ENCODE peak calls at places on chromosomes 11 and 22, in eight cellular contexts. L is glutamatergic neuron; Z is activated B cell treated with CpG ODN at 0.5 μM for 24 hours; J is CD8-positive, alpha-beta T cell; Q is astrocyte of the spinal cord; X is NB4; F is upper lobe of right lung; T is HFFc6. H is an unnamed sample.

GRCh38 chr22:46367707-46368191 is 32.2 kb downstream of the TRMU start:
- DNase-seq in L (peak; percentile 82), Z (peak; percentile 72), J (peak; percentile 75), Q (peak; percentile 13), X (peak; percentile 61), F (peak; percentile 89), T (peak; percentile 39), H (peak; percentile 89)

GRCh38 chr22:36741204-36741793 is 34.6 kb downstream of the IFT27 start:
- DNase-seq in L (peak; percentile 48), Z (no peak), J (no peak), Q (no peak), X (peak; percentile 45), F (peak; percentile 19), T (no peak), H (peak; percentile 5)

GRCh38 chr22:45638834-45639746 is 32.5 kb upstream of the ATXN10 start:
- DNase-seq in L (no peak), Z (no peak), J (no peak), Q (peak; percentile 23), X (peak; percentile 88), F (peak; percentile 84), T (peak; percentile 43), H (peak; percentile 59)

GRCh38 chr11:121237686-121238658 is 54.6 kb upstream of the SC5D start:
- DNase-seq in L (no peak), Z (no peak), J (no peak), Q (peak; percentile 76), X (no peak), F (no peak), T (peak; percentile 80), H (no peak)

GRCh38 chr11:11972148-11972547 is 36.3 kb downstream of the DKK3 start:
- DNase-seq in L (no peak), Z (no peak), J (no peak), Q (no peak), X (no peak), F (no peak), T (no peak), H (peak; percentile 10)

GRCh38 chr11:77590194-77590591 is 440 bp downstream of the AQP11 start:
- DNase-seq in L (peak; percentile 42), Z (no peak), J (no peak), Q (peak; percentile 35), X (peak; percentile 15), F (no peak), T (peak; percentile 19), H (peak; percentile 45)

GRCh38 chr11:108768370-108768769 is 103.5 kb downstream of the DDX10 start:
- DNase-seq in L (no peak), Z (no peak), J (no peak), Q (no peak), X (peak; percentile 22), F (no peak), T (no peak), H (no peak)

GRCh38 chr11:14612624-14613023 is 31.0 kb upstream of the PDE3B start:
- DNase-seq in L (no peak), Z (no peak), J (no peak), Q (no peak), X (peak; percentile 15), F (no peak), T (no peak), H (no peak)

GRCh38 chr11:133443361-133443760 is 88.9 kb downstream of the OPCML start:
- DNase-seq in L (no peak), Z (no peak), J (no peak), Q (no peak), X (no peak), F (no peak), T (no peak), H (no peak)

GRCh38 chr11:1369371-1370005 is 20.2 kb upstream of the BRSK2 start:
- DNase-seq in L (no peak), Z (no peak), J (no peak), Q (no peak), X (no peak), F (no peak), T (no peak), H (no peak)

GRCh38 chr11:31412946-31413345 is 43.3 kb downstream of the DNAJC24 start:
- DNase-seq in L (no peak), Z (no peak), J (no peak), Q (peak; percentile 63), X (no peak), F (no peak), T (peak; percentile 50), H (no peak)

GRCh38 chr11:125464671-125465070 is 31.4 kb downstream of the FEZ1 start:
- DNase-seq in L (no peak), Z (no peak), J (no peak), Q (no peak), X (no peak), F (no peak), T (no peak), H (no peak)

GRCh38 chr11:125871391-125872137 is 15.9 kb upstream of the HYLS1 start:
- DNase-seq in L (peak; percentile 38), Z (no peak), J (peak; percentile 15), Q (peak; percentile 18), X (peak; percentile 60), F (no peak), T (peak; percentile 16), H (peak; percentile 37)

GRCh38 chr22:26835929-26836528 is 178.6 kb downstream of the MIAT start:
- DNase-seq in L (peak; percentile 51), Z (no peak), J (peak; percentile 30), Q (peak; percentile 32), X (peak; percentile 50), F (no peak), T (peak; percentile 43), H (peak; percentile 36)

GRCh38 chr11:63763506-63764200 is 4.9 kb downstream of the ZFTA start:
- DNase-seq in L (peak; percentile 84), Z (no peak), J (no peak), Q (peak; percentile 20), X (no peak), F (no peak), T (no peak), H (no peak)

GRCh38 chr11:117992136-117992535 is 5.9 kb downstream of the IL10RA start:
- DNase-seq in L (no peak), Z (no peak), J (no peak), Q (no peak), X (no peak), F (no peak), T (no peak), H (no peak)

GRCh38 chr22:33922268-33922667 is 2.0 kb upstream of the LARGE1 start:
- DNase-seq in L (peak; percentile 62), Z (peak; percentile 24), J (peak; percentile 6), Q (no peak), X (no peak), F (no peak), T (no peak), H (peak; percentile 55)

GRCh38 chr11:35688023-35688422 is 25.4 kb downstream of the TRIM44 start:
- DNase-seq in L (no peak), Z (no peak), J (no peak), Q (no peak), X (no peak), F (no peak), T (peak; percentile 6), H (no peak)

GRCh38 chr11:84685976-84686375 is 941.2 kb downstream of the DLG2 start:
- DNase-seq in L (peak; percentile 11), Z (no peak), J (no peak), Q (no peak), X (no peak), F (no peak), T (no peak), H (no peak)

GRCh38 chr11:67053896-67054850 is 2.5 kb upstream of the RHOD start:
- DNase-seq in L (peak; percentile 71), Z (no peak), J (peak; percentile 33), Q (peak; percentile 92), X (peak; percentile 63), F (peak; percentile 75), T (peak; percentile 24), H (peak; percentile 63)

GRCh38 chr22:17159504-17159951 is 451 bp upstream of the HDHD5 start:
- DNase-seq in L (peak; percentile 25), Z (no peak), J (peak; percentile 26), Q (peak; percentile 56), X (peak; percentile 56), F (peak; percentile 80), T (no peak), H (peak; percentile 62)

GRCh38 chr11:62599909-62600308 is 1.8 kb downstream of the MTA2 start:
- DNase-seq in L (no peak), Z (no peak), J (no peak), Q (no peak), X (no peak), F (no peak), T (no peak), H (no peak)

GRCh38 chr11:123057604-123058305 is 4.2 kb downstream of the HSPA8 start:
- DNase-seq in L (no peak), Z (no peak), J (no peak), Q (no peak), X (peak; percentile 22), F (no peak), T (no peak), H (no peak)
- TF ChIP-seq CTCF in L (no peak), Z (no peak), J (no peak), Q (no peak), X (no peak), F (no peak), T (peak; percentile 32), H (no peak)

DNA sequence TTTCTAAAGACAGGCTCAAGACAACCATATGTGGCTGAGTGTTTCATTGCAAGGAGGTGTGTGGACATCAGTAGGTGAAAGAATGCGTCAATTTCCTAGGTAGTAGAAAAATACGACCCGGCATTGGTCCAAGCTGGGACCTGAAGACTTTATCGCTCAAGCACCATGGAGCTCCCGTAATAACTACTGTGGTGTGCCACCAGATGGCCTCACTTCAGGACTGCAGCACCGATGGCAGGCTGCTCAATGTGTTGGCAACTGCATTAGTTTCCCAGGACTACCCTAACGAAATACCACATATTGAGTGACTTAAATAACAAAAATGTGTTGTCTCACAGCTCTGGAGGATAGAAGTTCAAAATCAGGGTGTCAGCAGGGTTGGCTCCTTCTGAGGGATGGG is 72.4 kb upstream of the FAT3 start:
- DNase-seq in L (no peak), Z (no peak), J (no peak), Q (no peak), X (peak; percentile 26), F (no peak), T (no peak), H (no peak)
- TF ChIP-seq CTCF in L (no peak), Z (no peak), J (no peak), Q (no peak), X (no peak), F (no peak), T (peak; percentile 19), H (no peak)

DNA sequence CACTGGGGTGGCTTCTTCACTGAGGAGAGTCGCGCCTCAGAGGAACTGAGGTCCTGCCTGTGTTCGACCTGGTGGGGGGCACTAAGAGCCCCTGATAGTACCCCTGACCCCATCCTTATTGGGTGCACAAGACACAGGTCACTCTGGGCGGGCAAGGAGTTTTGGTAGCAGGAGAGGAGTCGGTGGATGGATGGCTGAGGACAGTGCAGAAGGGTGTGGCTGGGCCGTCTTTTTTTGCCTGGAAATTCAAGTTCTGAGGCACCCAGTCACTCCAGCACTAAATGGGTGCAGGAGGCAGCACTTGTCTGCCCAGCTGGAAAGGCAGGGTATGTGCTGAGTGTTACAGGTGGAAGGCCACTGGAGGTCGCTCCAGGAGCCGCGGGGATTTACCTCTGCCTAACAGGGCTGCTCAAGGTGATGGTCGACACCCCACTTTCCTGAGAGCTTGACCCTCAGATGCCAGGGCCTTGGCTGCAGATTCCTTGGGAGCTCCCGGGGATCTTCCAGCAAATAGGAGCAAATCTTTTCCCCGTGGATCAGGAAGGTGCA is 960 bp downstream of the TSSC4 start:
- DNase-seq in L (no peak), Z (no peak), J (no peak), Q (no peak), X (no peak), F (no peak), T (no peak), H (no peak)
- TF ChIP-seq CTCF in L (no peak), Z (no peak), J (no peak), Q (no peak), X (no peak), F (no peak), T (peak; percentile 56), H (no peak)

GRCh38 chr11:65613091-65613928 is 711 bp downstream of the MAP3K11 start:
- DNase-seq in L (no peak), Z (no peak), J (no peak), Q (no peak), X (no peak), F (no peak), T (no peak), H (peak; percentile 42)
- TF ChIP-seq CTCF in L (no peak), Z (no peak), J (no peak), Q (no peak), X (no peak), F (no peak), T (no peak), H (no peak)

H was measured in stomach.